ENCODE peak calls at places on chromosomes 12 and 14, in six cellular contexts. X is HepG2, U is GM12878, S is HCT116, L is SK-N-SH, A is H1. F is an unnamed sample.

GRCh38 chr12:5945071-5946008 is at the start of gene ANO2:
- DNase-seq in S (no peak), L (peak), X (no peak), U (no peak), A (no peak), F (peak)

GRCh38 chr12:8088574-8088973 is 6.5 kb downstream of the NECAP1 start:
- DNase-seq in S (no peak), X (no peak), U (no peak), L (no peak), A (no peak), F (no peak)

GRCh38 chr12:43120189-43120588 is 431.8 kb downstream of the ADAMTS20 start:
- DNase-seq in U (no peak), X (no peak), S (no peak), A (no peak), L (no peak), F (no peak)

GRCh38 chr14:93090826-93091583 is 24.7 kb downstream of the ITPK1 start:
- DNase-seq in X (no peak), S (no peak), U (no peak), A (no peak), L (peak), F (no peak)

GRCh38 chr12:105330283-105330937 is at the start of gene C12orf75:
- DNase-seq in U (peak), L (peak), X (peak), A (no peak), S (peak), F (peak)

GRCh38 chr14:30888480-30889243 is 14.3 kb downstream of the COCH start:
- DNase-seq in L (no peak), A (no peak), U (no peak), S (no peak), X (peak), F (no peak)

GRCh38 chr12:57579011-57579410 is 12.0 kb upstream of the PIP4K2C start:
- DNase-seq in A (no peak), X (no peak), S (no peak), U (no peak), L (no peak), F (no peak)

GRCh38 chr12:85569261-85569660 is 266.9 kb downstream of the RASSF9 start:
- DNase-seq in L (no peak), U (no peak), X (no peak), A (no peak), S (no peak), F (no peak)

GRCh38 chr14:94769413-94770250 is at the start of gene GSC:
- DNase-seq in L (peak), A (no peak), S (no peak), X (no peak), U (no peak), F (peak)

GRCh38 chr14:77040309-77040994 is 11.9 kb upstream of the IRF2BPL start:
- DNase-seq in U (peak), A (no peak), L (peak), X (peak), S (peak), F (no peak)

GRCh38 chr14:77043177-77043983 is 14.9 kb upstream of the IRF2BPL start:
- DNase-seq in L (no peak), A (no peak), U (peak), S (no peak), X (peak), F (no peak)

GRCh38 chr14:77040995-77041744 is 12.7 kb upstream of the IRF2BPL start:
- DNase-seq in X (no peak), S (no peak), U (no peak), L (no peak), A (no peak), F (no peak)

GRCh38 chr14:77040059-77040308 is 11.5 kb upstream of the IRF2BPL start:
- DNase-seq in A (no peak), S (no peak), U (no peak), L (peak), X (no peak), F (no peak)

DNA sequence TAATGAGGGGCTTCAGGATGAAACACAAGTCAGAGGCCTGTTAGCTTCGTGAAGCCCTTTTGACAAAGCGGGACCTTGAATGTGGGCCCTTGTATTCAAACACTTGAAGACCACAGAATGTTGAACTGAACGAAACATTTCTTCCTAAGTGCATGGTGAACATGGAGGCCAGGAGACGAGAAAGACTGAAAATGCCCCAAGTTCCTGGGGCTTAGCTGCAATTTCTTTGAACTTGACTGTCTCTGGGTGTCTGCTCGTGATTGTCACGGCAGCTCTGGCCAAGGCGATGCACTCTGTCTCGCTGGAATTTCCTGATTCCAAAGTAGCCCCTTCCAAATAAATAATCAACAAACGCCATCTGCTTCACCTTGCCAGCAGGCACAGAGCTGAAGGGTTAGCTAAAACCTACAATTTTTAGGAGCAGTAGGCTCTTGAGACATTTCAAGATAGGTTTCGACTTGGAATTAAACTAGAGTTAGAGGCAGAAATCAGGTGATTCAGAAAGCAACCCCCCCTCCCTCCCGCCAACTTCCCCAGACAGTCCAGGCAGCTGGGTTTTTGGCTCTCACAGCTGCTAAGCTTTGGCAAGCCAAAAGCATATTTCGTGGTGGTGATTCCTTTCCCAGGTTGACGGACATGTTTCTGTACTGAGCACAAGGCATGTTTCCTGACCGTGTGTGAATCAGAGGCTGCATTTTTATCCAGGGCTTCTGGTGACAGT is 13.5 kb upstream of the IRF2BPL start:
- DNase-seq in A (no peak), U (no peak), L (no peak), S (no peak), X (no peak), F (no peak)
- TF ChIP-seq JUND in A (no peak), U (no peak), L (peak), S (no peak), X (no peak), F (no peak)

GRCh38 chr12:120007272-120007671 is 18.2 kb downstream of the BICDL1 start:
- DNase-seq in U (no peak), S (no peak), L (no peak), A (no peak), X (no peak), F (no peak)

GRCh38 chr12:120015313-120015712 is 26.3 kb downstream of the BICDL1 start:
- DNase-seq in L (no peak), S (no peak), U (peak), A (no peak), X (no peak), F (no peak)

GRCh38 chr12:120013659-120014380 is 24.8 kb downstream of the BICDL1 start:
- DNase-seq in A (no peak), X (peak), U (peak), L (no peak), S (peak), F (no peak)

GRCh38 chr12:120010661-120011230 is 21.7 kb downstream of the BICDL1 start:
- DNase-seq in X (no peak), S (no peak), U (no peak), L (no peak), A (no peak), F (no peak)

DNA sequence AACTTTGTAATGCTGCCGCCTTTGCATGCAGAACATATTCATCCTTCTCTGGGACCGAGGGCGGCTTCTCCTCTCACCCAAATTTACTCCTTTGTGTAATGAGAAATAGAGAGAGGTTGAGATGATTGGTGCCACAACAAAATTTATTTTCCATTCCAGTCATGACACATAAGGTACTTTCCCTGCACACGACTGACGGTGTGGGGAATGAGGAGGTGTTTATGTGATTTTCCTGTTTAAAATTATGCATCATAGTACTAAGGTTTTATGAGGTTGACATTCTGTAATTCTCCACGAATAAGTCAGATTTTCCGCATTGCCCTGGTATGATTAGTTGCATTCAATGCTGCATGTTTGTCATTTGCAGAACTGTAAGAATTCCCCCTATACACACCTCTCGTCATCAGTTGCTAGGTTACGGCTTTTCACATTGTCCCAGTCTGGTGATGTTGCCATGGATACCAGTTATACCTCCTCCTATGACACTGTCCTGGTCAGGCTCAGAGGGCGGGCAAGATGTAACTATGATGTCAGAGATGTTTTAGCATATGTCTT is 23.1 kb downstream of the BICDL1 start:
- DNase-seq in U (peak), S (peak), X (no peak), L (peak), A (no peak), F (no peak)
- TF ChIP-seq JUND in U (no peak), S (no peak), X (no peak), L (no peak), A (no peak), F (no peak)

GRCh38 chr12:106522708-106523107 is 60.1 kb upstream of the RFX4 start:
- DNase-seq in X (no peak), A (no peak), S (no peak), U (no peak), L (no peak), F (peak)

GRCh38 chr12:106521901-106522300 is 60.9 kb upstream of the RFX4 start:
- DNase-seq in A (no peak), L (no peak), U (no peak), S (no peak), X (no peak), F (no peak)

DNA sequence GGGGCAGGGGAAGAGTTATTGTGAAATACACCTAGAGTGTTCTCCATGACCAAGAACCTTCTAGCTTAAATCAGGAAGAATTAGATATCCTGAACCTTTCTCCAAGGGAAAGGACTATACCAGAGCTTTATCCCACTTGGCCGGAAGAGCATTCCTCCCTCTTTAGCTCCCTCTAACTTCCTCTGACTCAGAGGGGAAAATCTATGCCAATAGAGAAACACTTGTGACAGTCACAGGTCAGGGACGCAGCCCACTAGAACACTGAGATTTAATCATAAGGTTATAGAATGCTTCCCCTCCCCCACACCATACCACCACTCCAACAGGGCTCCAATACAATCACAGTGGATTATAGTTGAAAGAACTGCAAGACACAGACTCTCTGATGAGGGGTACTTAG is 55.4 kb upstream of the RFX4 start:
- DNase-seq in U (no peak), X (no peak), A (no peak), S (no peak), L (no peak), F (no peak)
- TF ChIP-seq JUND in U (no peak), X (no peak), A (no peak), S (no peak), L (no peak), F (no peak)

DNA sequence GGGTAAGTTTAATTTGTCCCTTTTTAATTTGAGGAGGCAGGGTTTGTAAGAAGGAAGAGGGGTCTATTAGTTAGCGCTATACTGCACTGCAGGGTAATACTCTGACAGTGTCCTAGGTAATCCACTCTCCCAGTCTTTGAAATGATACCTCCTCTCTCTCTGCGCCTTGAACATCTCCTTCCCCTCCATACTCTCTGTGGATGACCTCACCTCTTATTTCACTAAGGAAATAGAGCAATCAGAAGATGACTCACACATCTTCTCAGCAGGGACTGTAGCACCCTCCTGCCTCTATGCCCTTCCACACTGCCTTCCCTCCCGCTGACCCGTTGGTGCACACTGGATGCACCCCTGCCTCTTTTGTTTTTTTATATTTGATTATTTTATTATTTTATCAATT is 94.2 kb downstream of the GRIP1 start:
- DNase-seq in U (no peak), A (no peak), L (no peak), S (no peak), X (no peak), F (no peak)
- TF ChIP-seq JUND in U (no peak), A (no peak), L (no peak), S (no peak), X (no peak), F (no peak)

GRCh38 chr12:49043241-49043640 is 17.4 kb downstream of the KMT2D start:
- DNase-seq in S (no peak), U (no peak), L (no peak), X (no peak), A (no peak), F (no peak)

GRCh38 chr12:49046129-49046895 is 14.3 kb downstream of the KMT2D start:
- DNase-seq in A (no peak), U (no peak), X (no peak), S (no peak), L (no peak), F (no peak)

GRCh38 chr12:49044660-49045059 is 15.9 kb downstream of the KMT2D start:
- DNase-seq in A (no peak), L (no peak), U (no peak), S (no peak), X (no peak), F (no peak)

GRCh38 chr12:49041881-49042484 is 18.6 kb downstream of the KMT2D start:
- DNase-seq in U (no peak), L (no peak), A (no peak), X (no peak), S (no peak), F (no peak)

DNA sequence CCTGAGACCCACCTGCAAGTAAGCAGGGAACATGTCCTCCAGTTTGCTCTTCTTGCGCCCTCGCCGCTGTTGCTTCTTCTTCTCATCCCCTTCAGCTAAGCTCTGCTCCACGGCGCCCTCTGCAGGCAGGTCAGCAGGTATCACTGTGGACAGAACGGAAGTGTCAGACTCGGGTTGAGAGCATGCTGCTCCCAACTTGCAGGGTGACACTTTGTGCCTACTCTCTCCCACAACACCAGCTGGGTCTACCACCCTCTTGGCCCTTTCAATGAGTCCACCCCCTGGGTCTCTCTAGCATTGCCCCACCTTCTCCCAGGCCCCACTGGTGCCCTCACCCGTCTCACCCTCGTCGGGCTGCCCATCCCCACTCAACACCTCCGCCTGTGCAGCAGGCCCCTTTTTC is 16.7 kb downstream of the KMT2D start:
- DNase-seq in A (no peak), S (no peak), L (peak), X (peak), U (no peak), F (peak)
- TF ChIP-seq JUND in A (no peak), S (no peak), L (no peak), X (no peak), U (no peak), F (no peak)

DNA sequence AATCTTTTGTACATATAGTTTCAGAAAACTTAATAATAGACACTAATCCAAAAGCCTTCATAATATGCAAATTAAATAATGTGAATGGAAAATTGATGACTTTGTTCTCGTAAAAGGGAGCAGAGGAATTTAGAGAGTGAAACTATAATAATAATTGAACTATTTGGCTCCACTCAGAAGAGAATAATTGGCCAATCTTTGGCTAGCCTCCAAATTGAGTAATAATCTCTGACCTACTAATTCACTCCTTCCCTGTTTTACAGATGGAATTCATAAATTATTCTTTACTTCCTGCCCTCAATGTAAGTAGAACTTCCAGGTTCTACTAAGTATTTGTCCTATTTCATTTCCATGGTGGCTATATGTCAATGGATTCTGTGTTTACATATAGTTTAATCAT is 15.8 kb downstream of the TRIM9 start:
- DNase-seq in A (no peak), S (no peak), X (no peak), L (no peak), U (no peak), F (no peak)
- TF ChIP-seq JUND in A (no peak), S (no peak), X (no peak), L (no peak), U (no peak), F (no peak)

GRCh38 chr12:132617822-132618682 is 524 bp upstream of the P2RX2 start:
- DNase-seq in X (no peak), U (no peak), A (no peak), L (peak), S (no peak), F (peak)
- TF ChIP-seq JUND in X (no peak), U (no peak), A (no peak), L (no peak), S (no peak), F (no peak)

DNA sequence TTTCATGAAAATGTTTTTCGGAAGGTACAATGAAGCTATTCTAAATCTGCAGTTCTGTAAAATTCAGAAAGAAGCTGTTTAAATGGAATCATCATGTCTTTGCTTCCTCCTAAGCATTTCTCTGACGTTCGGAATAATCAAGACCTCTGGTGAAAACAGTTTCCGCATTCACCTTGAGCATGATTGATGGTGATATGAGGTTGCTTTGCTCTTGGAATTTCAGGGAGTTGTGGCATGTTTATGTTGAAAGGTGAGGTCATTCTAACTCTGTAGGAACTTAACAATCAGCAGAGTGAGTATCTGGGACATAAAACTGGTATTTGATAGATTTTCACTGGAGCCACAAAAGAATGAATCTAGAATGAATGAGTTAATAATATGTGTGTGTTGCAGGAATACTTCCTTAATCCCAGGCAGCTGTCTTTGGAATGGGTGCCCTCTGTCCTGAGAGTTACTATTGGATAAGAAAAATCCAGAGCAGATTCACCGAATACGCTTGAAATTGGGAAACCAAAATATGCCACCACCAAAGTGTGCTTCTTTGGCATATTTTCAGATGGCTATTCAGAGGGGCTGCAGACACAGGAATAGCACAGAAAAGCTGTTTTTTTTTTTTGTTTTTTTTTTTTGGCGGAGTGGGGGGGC is 599.2 kb downstream of the CCER1 start:
- DNase-seq in U (no peak), L (no peak), S (no peak), X (no peak), A (no peak), F (no peak)
- TF ChIP-seq JUND in U (no peak), L (no peak), S (no peak), X (no peak), A (no peak), F (no peak)

F was measured in T47D.